ENCODE peak calls at places on chromosomes 2 and 18, in ten cellular contexts. Z is activated effector memory CD4-positive, alpha-beta T cell treated with anti-CD3 and anti-CD28 coated beads, Interleukin-2, amount 50 U/mL, for 16 hours; L is NCI-H1092; N is WERI-Rb-1; O is H54; K is AG04450; U is T47D; Q is HTR-8/SVneo; P is cardiac fibroblast; W is stimulated activated CD8-positive, alpha-beta memory T cell treated with anti-CD3 and anti-CD28 coated beads, Interleukin-7, amount 100 ng/mL, for 24 hours. X is an unnamed sample.

GRCh38 chr2:121489284-121489683 is 41.4 kb upstream of the RNU4ATAC start:
- DNase-seq in U (peak), K (no peak), W (no peak), O (no peak), L (peak), N (no peak), Q (no peak), P (peak), Z (no peak), X (peak)

GRCh38 chr18:56333146-56333545 is 305.2 kb downstream of the TXNL1 start:
- DNase-seq in U (no peak), N (no peak), P (no peak), Z (no peak), O (no peak), Q (no peak), K (no peak), W (no peak), L (no peak), X (no peak)

GRCh38 chr2:95530734-95531133 is 46.2 kb upstream of the TRIM43B start:
- DNase-seq in K (peak), N (no peak), W (no peak), U (no peak), P (peak), Q (peak), L (no peak), Z (no peak), O (peak), X (no peak)

GRCh38 chr2:223944704-223945531 is at the start of gene WDFY1:
- DNase-seq in O (peak), Q (peak), U (peak), Z (peak), W (peak), L (peak), K (peak), P (peak), N (peak), X (peak)

GRCh38 chr2:186995092-186995491 is 146.1 kb upstream of the ZSWIM2 start:
- DNase-seq in W (no peak), Z (no peak), P (peak), K (no peak), L (no peak), N (no peak), U (no peak), Q (no peak), O (no peak), X (no peak)

GRCh38 chr18:46140173-46140572 is 36.0 kb downstream of the HAUS1 start:
- DNase-seq in N (no peak), Q (no peak), W (no peak), Z (no peak), U (no peak), P (no peak), O (no peak), L (no peak), K (no peak), X (no peak)

GRCh38 chr2:100195942-100196341 is 53.6 kb upstream of the AFF3 start:
- DNase-seq in Q (no peak), L (no peak), U (no peak), K (no peak), O (no peak), Z (no peak), P (no peak), W (no peak), N (no peak), X (no peak)

GRCh38 chr18:11850821-11851155 is 425 bp upstream of the CHMP1B start:
- DNase-seq in Z (no peak), Q (no peak), P (peak), L (no peak), N (no peak), O (no peak), U (no peak), K (no peak), W (no peak), X (no peak)

GRCh38 chr2:54574107-54574859 is 118.2 kb downstream of the SPTBN1 start:
- DNase-seq in Z (peak), K (no peak), L (no peak), P (peak), W (no peak), O (no peak), N (no peak), Q (no peak), U (no peak), X (no peak)

GRCh38 chr2:16633632-16634430 is 31.8 kb downstream of the CYRIA start:
- DNase-seq in Z (no peak), U (no peak), W (no peak), Q (no peak), K (no peak), N (no peak), O (no peak), P (peak), L (no peak), X (no peak)

GRCh38 chr18:49725809-49726514 is 87.4 kb downstream of the ACAA2 start:
- DNase-seq in W (no peak), U (no peak), K (peak), L (no peak), Z (no peak), P (peak), N (peak), Q (peak), O (peak), X (peak)

GRCh38 chr2:23900927-23901322 is 26.0 kb downstream of the ATAD2B start:
- DNase-seq in P (peak), W (no peak), K (peak), Q (peak), Z (no peak), L (no peak), N (no peak), U (no peak), O (no peak), X (no peak)

GRCh38 chr18:46754188-46754587 is 2.7 kb downstream of the ST8SIA5 start:
- DNase-seq in L (no peak), Z (no peak), K (no peak), W (no peak), O (no peak), U (no peak), P (no peak), N (no peak), Q (no peak), X (no peak)

GRCh38 chr2:29215739-29216608 is 100.8 kb downstream of the CLIP4 start:
- DNase-seq in U (no peak), Z (no peak), W (no peak), O (no peak), L (no peak), K (no peak), N (peak), Q (no peak), P (no peak), X (no peak)

GRCh38 chr2:224952942-224953657 is 89.2 kb downstream of the DOCK10 start:
- DNase-seq in K (no peak), W (no peak), P (no peak), N (no peak), O (no peak), L (no peak), Z (peak), Q (no peak), U (no peak), X (no peak)

GRCh38 chr2:40127147-40127546 is 324.7 kb downstream of the SLC8A1 start:
- DNase-seq in U (no peak), W (no peak), O (no peak), P (no peak), K (no peak), Z (no peak), Q (no peak), N (no peak), L (no peak), X (no peak)

GRCh38 chr18:76306685-76307292 is 188.3 kb downstream of the ZNF516 start:
- DNase-seq in L (no peak), O (no peak), P (no peak), W (no peak), U (no peak), K (no peak), Z (no peak), Q (no peak), N (no peak), X (no peak)

GRCh38 chr2:128421861-128422311 is 103.2 kb upstream of the HS6ST1 start:
- DNase-seq in Q (no peak), K (no peak), W (no peak), L (no peak), U (no peak), P (no peak), N (no peak), O (no peak), Z (peak), X (peak)

GRCh38 chr2:10016802-10017258 is 26.5 kb upstream of the KLF11 start:
- DNase-seq in U (no peak), W (no peak), K (no peak), L (no peak), Z (no peak), O (no peak), Q (no peak), P (no peak), N (no peak), X (no peak)

GRCh38 chr18:47284691-47285370 is 33.4 kb upstream of the SKOR2 start:
- DNase-seq in Q (no peak), Z (no peak), P (no peak), L (no peak), U (no peak), N (no peak), K (no peak), O (no peak), W (no peak), X (no peak)

GRCh38 chr2:240346015-240346752 is 89.3 kb upstream of the GPC1 start:
- DNase-seq in Z (no peak), L (no peak), Q (no peak), U (no peak), K (no peak), N (no peak), W (no peak), P (no peak), O (no peak), X (no peak)

GRCh38 chr2:70785137-70785911 is 5.1 kb downstream of the FIGLA start:
- DNase-seq in L (no peak), N (peak), K (no peak), W (no peak), Q (peak), U (no peak), O (no peak), Z (no peak), P (peak), X (no peak)

GRCh38 chr18:62877448-62878221 is 162.3 kb downstream of the PHLPP1 start:
- DNase-seq in W (no peak), Z (no peak), N (no peak), U (no peak), P (peak), L (no peak), Q (peak), K (no peak), O (peak), X (no peak)

GRCh38 chr18:11119962-11120361 is 29.4 kb downstream of the PIEZO2 start:
- DNase-seq in K (no peak), Q (peak), Z (no peak), N (no peak), L (no peak), P (peak), W (no peak), U (no peak), O (no peak), X (no peak)

GRCh38 chr2:2557448-2557847 is 226.4 kb upstream of the MYT1L start:
- DNase-seq in Z (no peak), K (no peak), P (no peak), W (no peak), N (no peak), O (no peak), U (no peak), Q (no peak), L (no peak), X (no peak)

GRCh38 chr2:185208261-185208660 is 530.3 kb upstream of the FSIP2 start:
- DNase-seq in N (peak), P (no peak), Z (no peak), U (no peak), L (peak), Q (peak), K (no peak), O (no peak), W (no peak), X (peak)

GRCh38 chr2:174027956-174028355 is 62.8 kb upstream of the SP3 start:
- DNase-seq in N (peak), U (no peak), Z (no peak), Q (no peak), L (no peak), P (no peak), O (no peak), K (no peak), W (no peak), X (no peak)

GRCh38 chr2:28276076-28276618 is 116.5 kb upstream of the FOSL2 start:
- DNase-seq in P (peak), N (no peak), K (peak), L (no peak), U (no peak), W (no peak), Q (peak), Z (peak), O (peak), X (no peak)

GRCh38 chr18:72672364-72673151 is 128.4 kb upstream of the CBLN2 start:
- DNase-seq in Z (no peak), N (peak), O (no peak), Q (no peak), K (no peak), U (peak), W (no peak), P (peak), L (peak), X (no peak)

GRCh38 chr2:11505652-11506610 is 27.9 kb upstream of the GREB1 start:
- DNase-seq in N (no peak), O (peak), L (no peak), K (no peak), W (no peak), Z (no peak), Q (peak), U (no peak), P (peak), X (peak)